ENCODE peak calls at places on chromosomes 5 and 9, in four cellular contexts. B is LNCaP clone FGC, U is epithelial cell of esophagus, J is PC-9. D is an unnamed sample.

GRCh38 chr9:113656771-113657670 is 193.5 kb downstream of the RGS3 start:
- DNase-seq in B (no peak), U (no peak), J (no peak), D (no peak)

GRCh38 chr9:116928884-116929283 is 241.8 kb downstream of the TRIM32 start:
- DNase-seq in B (no peak), U (peak), J (peak), D (peak)

GRCh38 chr5:180811012-180811622 is 8.5 kb upstream of the MGAT1 start:
- DNase-seq in B (no peak), U (no peak), J (no peak), D (no peak)

GRCh38 chr9:14312721-14313377 is 1.1 kb downstream of the NFIB start:
- DNase-seq in B (no peak), U (no peak), J (no peak), D (peak)

GRCh38 chr5:157855404-157855994 is 3.4 kb downstream of the CLINT1 start:
- DNase-seq in B (no peak), U (peak), J (peak), D (peak)

GRCh38 chr5:68070641-68071191 is 144.8 kb upstream of the PIK3R1 start:
- DNase-seq in B (no peak), U (no peak), J (no peak), D (no peak)

GRCh38 chr5:170273968-170274710 is 23.4 kb downstream of the LCP2 start:
- DNase-seq in B (peak), U (peak), J (no peak), D (peak)

GRCh38 chr5:137921931-137922330 is 32.7 kb downstream of the PKD2L2 start:
- DNase-seq in B (no peak), U (peak), J (peak), D (peak)

GRCh38 chr9:121463026-121463827 is 36.4 kb downstream of the GGTA1 start:
- DNase-seq in B (no peak), U (peak), J (peak), D (peak)

GRCh38 chr5:177089825-177090641 is 3.3 kb downstream of the FGFR4 start:
- DNase-seq in B (no peak), U (no peak), J (no peak), D (no peak)

GRCh38 chr5:402615-403359 is 40.2 kb upstream of the EXOC3 start:
- DNase-seq in B (no peak), U (peak), J (no peak), D (no peak)

GRCh38 chr9:36396985-36397384 is 3.1 kb downstream of the RNF38 start:
- DNase-seq in B (no peak), U (peak), J (no peak), D (peak)

GRCh38 chr5:77211013-77211690 is 672 bp downstream of the PDE8B start:
- DNase-seq in B (no peak), U (no peak), J (peak), D (no peak)

GRCh38 chr9:93968451-93969327 is 13.5 kb upstream of the BARX1 start:
- DNase-seq in B (no peak), U (no peak), J (no peak), D (no peak)

GRCh38 chr9:135032041-135032835 is 55.2 kb upstream of the OLFM1 start:
- DNase-seq in B (no peak), U (no peak), J (no peak), D (no peak)

GRCh38 chr9:78620764-78621163 is 323.8 kb downstream of the PSAT1 start:
- DNase-seq in B (no peak), U (peak), J (no peak), D (peak)

GRCh38 chr5:134374234-134374633 is 2.9 kb downstream of the UBE2B start:
- DNase-seq in B (no peak), U (peak), J (no peak), D (peak)

GRCh38 chr5:84059672-84060071 is 325.0 kb downstream of the EDIL3 start:
- DNase-seq in B (no peak), U (peak), J (no peak), D (no peak)

GRCh38 chr5:17129093-17129492 is 88.3 kb upstream of the BASP1 start:
- DNase-seq in B (no peak), U (no peak), J (no peak), D (no peak)

GRCh38 chr9:69325409-69326212 is 596 bp downstream of the ENTREP1 start:
- DNase-seq in B (no peak), U (peak), J (peak), D (no peak)

GRCh38 chr5:123174916-123175481 is 86.0 kb downstream of the PRDM6 start:
- DNase-seq in B (no peak), U (no peak), J (no peak), D (no peak)

GRCh38 chr5:74679968-74680367 is 5.1 kb upstream of the HEXB start:
- DNase-seq in B (no peak), U (no peak), J (no peak), D (no peak)

GRCh38 chr9:21709464-21710058 is 92.9 kb upstream of the MTAP start:
- DNase-seq in B (peak), U (peak), J (no peak), D (peak)
- TF ChIP-seq CTCF in B (peak), U (peak), J (peak), D (peak)

GRCh38 chr5:88140863-88141694 is 127.6 kb downstream of the TMEM161B start:
- DNase-seq in B (peak), U (peak), J (peak), D (peak)

GRCh38 chr5:88140396-88140862 is 128.2 kb downstream of the TMEM161B start:
- DNase-seq in B (no peak), U (no peak), J (peak), D (no peak)

GRCh38 chr5:88143693-88144218 is 124.9 kb downstream of the TMEM161B start:
- DNase-seq in B (no peak), U (no peak), J (no peak), D (no peak)

GRCh38 chr5:88142801-88143692 is 125.6 kb downstream of the TMEM161B start:
- DNase-seq in B (no peak), U (no peak), J (no peak), D (no peak)

DNA sequence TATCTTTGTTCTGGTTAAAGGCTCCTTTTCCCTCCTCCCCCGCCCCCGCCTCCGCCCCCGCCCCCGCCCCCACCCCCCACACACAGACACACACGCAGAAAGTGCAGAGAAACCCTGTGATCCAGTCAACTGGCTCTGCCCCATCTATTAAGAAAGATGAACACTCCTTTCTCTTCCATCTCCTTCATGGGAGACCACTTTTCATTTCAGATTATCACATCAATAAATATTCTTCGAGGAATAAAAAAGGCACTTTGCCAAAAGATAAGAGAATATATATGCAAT is 127.0 kb downstream of the TMEM161B start:
- DNase-seq in B (no peak), U (no peak), J (no peak), D (no peak)
- TF ChIP-seq CTCF in B (no peak), U (no peak), J (no peak), D (no peak)

DNA sequence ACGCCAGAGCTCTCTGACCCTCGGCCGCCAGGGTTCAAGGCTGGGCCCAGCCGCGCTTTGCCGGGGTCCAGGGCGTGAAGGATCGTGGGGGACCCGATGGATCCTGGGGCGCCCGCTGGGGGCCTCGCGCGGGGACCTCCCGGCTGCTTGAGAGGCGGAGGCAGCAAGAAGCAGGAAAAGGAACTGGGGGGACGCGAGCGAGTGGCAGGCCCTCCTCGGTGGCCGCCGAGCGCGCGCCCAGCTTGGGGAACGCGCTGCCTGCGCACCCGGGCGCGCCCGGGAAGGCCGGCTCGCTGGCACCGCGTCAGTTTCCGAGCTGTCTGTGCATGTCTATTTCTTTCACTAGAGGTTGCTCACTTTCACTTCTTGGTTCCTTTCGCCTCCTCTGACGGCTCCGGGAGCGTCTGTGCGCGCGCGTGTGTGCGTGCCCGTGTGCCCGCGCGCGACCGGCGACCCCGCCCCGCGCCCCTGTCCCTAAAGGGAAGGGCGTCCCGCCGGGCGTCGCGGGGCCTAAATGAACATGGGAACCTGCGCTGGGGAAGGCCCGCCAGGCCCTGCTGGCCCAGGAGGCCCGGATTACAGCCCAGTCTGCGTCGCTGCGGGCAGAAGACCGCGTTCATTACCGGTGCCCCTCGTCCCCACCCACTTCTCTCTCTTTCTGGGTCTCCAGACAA is 205.5 kb upstream of the IER5L start:
- DNase-seq in B (peak), U (peak), J (peak), D (peak)
- TF ChIP-seq CTCF in B (peak), U (peak), J (no peak), D (no peak)

GRCh38 chr9:88661759-88662158 is 126.8 kb downstream of the NXNL2 start:
- DNase-seq in B (no peak), U (peak), J (no peak), D (peak)

GRCh38 chr9:88658311-88658822 is 123.4 kb downstream of the NXNL2 start:
- DNase-seq in B (peak), U (peak), J (no peak), D (peak)

GRCh38 chr9:88657893-88658292 is 122.9 kb downstream of the NXNL2 start:
- DNase-seq in B (no peak), U (no peak), J (no peak), D (no peak)

GRCh38 chr9:88659126-88659525 is 124.1 kb downstream of the NXNL2 start:
- DNase-seq in B (no peak), U (peak), J (no peak), D (peak)

DNA sequence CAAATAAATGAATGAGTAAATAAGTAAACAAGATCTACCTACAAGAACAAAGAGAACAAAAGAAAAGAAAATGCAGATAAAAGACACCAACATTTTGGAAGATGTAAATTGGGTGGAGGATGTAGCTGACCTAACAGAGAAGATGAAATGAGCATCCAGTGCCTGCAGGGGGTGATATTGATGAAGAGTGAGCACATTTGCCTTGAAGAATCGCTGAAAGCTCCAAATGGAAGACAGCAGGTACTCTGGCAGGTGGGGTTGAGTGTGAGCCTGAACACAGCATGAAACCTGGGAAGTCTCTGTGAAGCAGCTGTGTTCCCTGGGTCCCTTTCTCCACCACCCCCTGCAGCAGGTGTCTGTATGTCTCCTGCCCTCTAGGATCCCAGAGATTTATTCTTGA is 125.6 kb downstream of the NXNL2 start:
- DNase-seq in B (peak), U (peak), J (peak), D (peak)
- TF ChIP-seq CTCF in B (peak), U (peak), J (peak), D (peak)

GRCh38 chr9:88531920-88532319 is 3.1 kb upstream of the NXNL2 start:
- DNase-seq in B (no peak), U (no peak), J (no peak), D (no peak)

GRCh38 chr9:88530051-88530450 is 4.9 kb upstream of the NXNL2 start:
- DNase-seq in B (no peak), U (no peak), J (peak), D (peak)

GRCh38 chr9:88533951-88534455 is 975 bp upstream of the NXNL2 start:
- DNase-seq in B (no peak), U (peak), J (peak), D (peak)

GRCh38 chr9:88534456-88535225 is at the start of gene NXNL2:
- DNase-seq in B (peak), U (peak), J (peak), D (peak)

GRCh38 chr9:88532320-88532719 is 2.7 kb upstream of the NXNL2 start:
- DNase-seq in B (no peak), U (peak), J (peak), D (peak)
- TF ChIP-seq CTCF in B (no peak), U (no peak), J (no peak), D (no peak)

GRCh38 chr5:1878050-1878849 is 4.5 kb downstream of the IRX4 start:
- DNase-seq in B (no peak), U (no peak), J (no peak), D (no peak)

GRCh38 chr5:1880377-1881272 is 2.1 kb downstream of the IRX4 start:
- DNase-seq in B (no peak), U (no peak), J (no peak), D (no peak)

GRCh38 chr5:1881273-1881586 is 1.5 kb downstream of the IRX4 start:
- DNase-seq in B (no peak), U (peak), J (no peak), D (peak)

GRCh38 chr5:1877434-1878049 is 5.2 kb downstream of the IRX4 start:
- DNase-seq in B (no peak), U (no peak), J (no peak), D (no peak)

GRCh38 chr5:1879292-1880263 is 3.1 kb downstream of the IRX4 start:
- DNase-seq in B (no peak), U (no peak), J (no peak), D (no peak)
- TF ChIP-seq CTCF in B (no peak), U (no peak), J (no peak), D (no peak)